ENCODE peak calls at places on chromosomes 16 and 17, in eight cellular contexts. X is amygdala; I is activated B cell treated with CpG ODN at 0.5 μM for 24 hours; C is HEK293T; N is ureter; W is NCI-H1105; F is activated CD8-positive, alpha-beta memory T cell treated with anti-CD3 and anti-CD28 coated beads, Interleukin-2, amount 50 U/mL, for 4 hours; U is activated CD4-positive, alpha-beta memory T cell treated with anti-CD3 and anti-CD28 coated beads for 36 hours. O is an unnamed sample.

GRCh38 chr16:26345951-26346350 is 654.2 kb downstream of the HS3ST4 start:
- DNase-seq in U (no peak), N (no peak), W (no peak), X (no peak), C (no peak), I (no peak), F (no peak), O (no peak)

GRCh38 chr17:15451681-15452080 is 15.7 kb downstream of the CDRT4 start:
- DNase-seq in I (no peak), X (no peak), U (no peak), F (no peak), N (no peak), W (no peak), C (no peak), O (no peak)

GRCh38 chr17:7177954-7178477 is 1.2 kb downstream of the ASGR1 start:
- DNase-seq in W (peak; percentile 78), I (no peak), X (no peak), U (peak; percentile 29), N (no peak), C (no peak), F (no peak), O (no peak)

GRCh38 chr17:8739104-8739503 is 5.5 kb downstream of the CCDC42 start:
- DNase-seq in F (no peak), C (no peak), X (no peak), U (no peak), I (no peak), N (no peak), W (no peak), O (no peak)

GRCh38 chr16:24543949-24544348 is 4.6 kb downstream of the RBBP6 start:
- DNase-seq in C (no peak), F (no peak), N (no peak), I (no peak), U (no peak), X (no peak), W (no peak), O (no peak)

GRCh38 chr17:12896386-12896785 is 107.1 kb downstream of the ARHGAP44 start:
- DNase-seq in N (no peak), I (no peak), W (no peak), C (no peak), F (no peak), X (no peak), U (no peak), O (no peak)

GRCh38 chr16:68478526-68479249 is 30.4 kb upstream of the SMPD3 start:
- DNase-seq in U (no peak), W (no peak), F (no peak), I (no peak), N (no peak), C (no peak), X (no peak), O (no peak)

GRCh38 chr17:19978206-19978802 is 676 bp upstream of the AKAP10 start:
- DNase-seq in W (no peak), N (peak; percentile 47), I (no peak), C (no peak), U (peak; percentile 46), F (no peak), X (peak; percentile 47), O (no peak)

GRCh38 chr16:57516773-57517172 is 19.6 kb downstream of the CCDC102A start:
- DNase-seq in C (no peak), F (no peak), W (no peak), N (no peak), I (no peak), U (no peak), X (no peak), O (no peak)

GRCh38 chr16:85718682-85719081 is 29.9 kb upstream of the GINS2 start:
- DNase-seq in C (peak; percentile 61), N (no peak), U (no peak), I (peak; percentile 23), X (no peak), F (no peak), W (no peak), O (no peak)

GRCh38 chr16:9072806-9073341 is 18.6 kb upstream of the HAPSTR1 start:
- DNase-seq in U (peak; percentile 69), F (peak; percentile 18), W (no peak), I (no peak), C (no peak), N (no peak), X (no peak), O (no peak)

GRCh38 chr17:73293480-73293911 is 18.3 kb downstream of the CDC42EP4 start:
- DNase-seq in F (no peak), U (no peak), N (peak; percentile 89), I (no peak), X (peak; percentile 25), W (no peak), C (no peak), O (no peak)

O was measured in stimulated activated naive B cell treated with anti-CD40 and anti-IgM and Interleukin-4, amounts not matched to agents 10 μg/mL and 1 μg/mL and 100 μg/mL, for 72 hours.